ENCODE peak calls at places on chromosomes 5 and 9, in six cellular contexts. F is WTC11; P is CD8-positive, alpha-beta T cell; S is SW480; N is NCI-H146; H is midbrain. A is an unnamed sample.

GRCh38 chr9:85610074-85610855 is 131.5 kb downstream of the AGTPBP1 start:
- DNase-seq in F (peak), P (peak), S (peak), N (peak), H (peak), A (peak)

GRCh38 chr9:70874451-70874850 is 247.0 kb downstream of the TRPM3 start:
- DNase-seq in F (no peak), P (no peak), S (no peak), N (no peak), H (no peak), A (no peak)

GRCh38 chr5:28516657-28517175 is 1478.3 kb upstream of the CDH9 start:
- DNase-seq in F (no peak), P (no peak), S (no peak), N (no peak), H (no peak), A (peak)

GRCh38 chr5:42990892-42991291 is 49.2 kb downstream of the ANXA2R start:
- DNase-seq in F (no peak), P (no peak), S (no peak), N (no peak), H (no peak), A (no peak)

GRCh38 chr5:55551298-55551846 is 16.6 kb upstream of the PLPP1 start:
- DNase-seq in F (no peak), P (no peak), S (no peak), N (no peak), H (no peak), A (no peak)

GRCh38 chr5:152437861-152438260 is 32.8 kb upstream of the NMUR2 start:
- DNase-seq in F (peak), P (no peak), S (no peak), N (peak), H (no peak), A (no peak)

GRCh38 chr9:38067892-38068615 is 973 bp downstream of the SHB start:
- DNase-seq in F (peak), P (no peak), S (no peak), N (peak), H (no peak), A (peak)

GRCh38 chr9:129007035-129007765 is 20.9 kb downstream of the SH3GLB2 start:
- DNase-seq in F (no peak), P (no peak), S (no peak), N (no peak), H (no peak), A (no peak)

GRCh38 chr9:99222416-99223280 is 566 bp downstream of the SEC61B start:
- DNase-seq in F (no peak), P (no peak), S (no peak), N (peak), H (no peak), A (no peak)

GRCh38 chr9:93586290-93587057 is 10.1 kb downstream of the PHF2 start:
- DNase-seq in F (no peak), P (no peak), S (no peak), N (no peak), H (no peak), A (no peak)

A was measured in fibroblast of lung.